ENCODE peak calls at places on chromosomes 1 and 21, in six cellular contexts. O, N, S, A, P and G are unnamed samples.
A peak's percentile ranks its signal among the peaks of the same experiment; 100 is the strongest.

GRCh38 chr1:54153548-54154439 is 994 bp upstream of the CDCP2 start:
- DNase-seq in O (peak; percentile 84), N (no peak), S (peak; percentile 81), A (peak; percentile 58), P (no peak), G (peak; percentile 70)

GRCh38 chr1:4025752-4026151 is 125.7 kb upstream of the C1orf174 start:
- DNase-seq in O (no peak), N (no peak), S (no peak), A (no peak), P (no peak), G (no peak)

GRCh38 chr1:67655581-67655980 is 29.4 kb upstream of the GADD45A start:
- DNase-seq in O (no peak), N (no peak), S (no peak), A (no peak), P (no peak), G (no peak)

GRCh38 chr1:206850401-206850800 is 15.0 kb upstream of the IL20 start:
- DNase-seq in O (no peak), N (no peak), S (no peak), A (no peak), P (no peak), G (no peak)

GRCh38 chr1:46436844-46437243 is 42.7 kb downstream of the FAAH start:
- DNase-seq in O (no peak), N (no peak), S (no peak), A (no peak), P (no peak), G (no peak)

GRCh38 chr1:84525738-84526137 is 19.4 kb upstream of the GNG5 start:
- DNase-seq in O (no peak), N (no peak), S (no peak), A (no peak), P (no peak), G (no peak)

GRCh38 chr1:24984800-24985552 is 54.9 kb upstream of the RUNX3 start:
- DNase-seq in O (no peak), N (no peak), S (peak; percentile 49), A (no peak), P (no peak), G (no peak)

GRCh38 chr1:174519845-174520244 is 72.1 kb downstream of the GPR52 start:
- DNase-seq in O (no peak), N (no peak), S (no peak), A (peak; percentile 33), P (no peak), G (no peak)

GRCh38 chr1:15678578-15678977 is 5.5 kb upstream of the PLEKHM2 start:
- DNase-seq in O (peak; percentile 77), N (no peak), S (no peak), A (no peak), P (no peak), G (peak; percentile 89)

GRCh38 chr1:47191940-47192457 is 2.2 kb upstream of the PDZK1IP1 start:
- DNase-seq in O (no peak), N (no peak), S (no peak), A (no peak), P (no peak), G (no peak)

GRCh38 chr21:34545079-34545884 is 33.3 kb upstream of the KCNE1 start:
- DNase-seq in O (peak; percentile 81), N (no peak), S (peak; percentile 27), A (peak; percentile 34), P (no peak), G (peak; percentile 89)

GRCh38 chr1:186813420-186813819 is 15.3 kb upstream of the PLA2G4A start:
- DNase-seq in O (no peak), N (no peak), S (no peak), A (no peak), P (no peak), G (no peak)

GRCh38 chr21:27648560-27648959 is 681.7 kb upstream of the ADAMTS5 start:
- DNase-seq in O (peak; percentile 79), N (no peak), S (no peak), A (no peak), P (no peak), G (peak; percentile 76)

GRCh38 chr1:92951141-92951582 is 10.1 kb downstream of the DIPK1A start:
- DNase-seq in O (peak; percentile 61), N (no peak), S (peak; percentile 78), A (no peak), P (no peak), G (peak; percentile 83)

GRCh38 chr1:94961994-94962744 is 35.3 kb upstream of the CNN3 start:
- DNase-seq in O (no peak), N (no peak), S (peak; percentile 55), A (no peak), P (no peak), G (no peak)

GRCh38 chr1:98305362-98305761 is 356.2 kb upstream of the SNX7 start:
- DNase-seq in O (no peak), N (no peak), S (no peak), A (no peak), P (no peak), G (no peak)

GRCh38 chr1:29136463-29136915 is 12.8 kb upstream of the TMEM200B start:
- DNase-seq in O (peak; percentile 56), N (no peak), S (no peak), A (peak; percentile 42), P (no peak), G (peak; percentile 71)

GRCh38 chr1:180603850-180604226 is 28.0 kb upstream of the XPR1 start:
- DNase-seq in O (no peak), N (no peak), S (no peak), A (no peak), P (no peak), G (no peak)

GRCh38 chr1:27009601-27010197 is 3.0 kb downstream of the TENT5B start:
- DNase-seq in O (no peak), N (no peak), S (no peak), A (peak; percentile 50), P (no peak), G (no peak)

GRCh38 chr1:200739499-200740290 is 1.0 kb downstream of the CAMSAP2 start:
- DNase-seq in O (peak; percentile 14), N (no peak), S (no peak), A (peak; percentile 53), P (no peak), G (peak; percentile 41)

GRCh38 chr21:20592482-20592881 is 405.7 kb upstream of the NCAM2 start:
- DNase-seq in O (no peak), N (no peak), S (no peak), A (no peak), P (no peak), G (no peak)

GRCh38 chr1:209685835-209686234 is 10.6 kb downstream of the G0S2 start:
- DNase-seq in O (no peak), N (no peak), S (no peak), A (no peak), P (no peak), G (no peak)

GRCh38 chr1:36448530-36449051 is 1.7 kb downstream of the OSCP1 start:
- DNase-seq in O (no peak), N (no peak), S (no peak), A (no peak), P (no peak), G (no peak)